ENCODE peak calls at places on chromosomes 16 and 17, in six cellular contexts. L, G, T, H, B and S are unnamed samples.
A peak's percentile ranks its signal among the peaks of the same experiment; 100 is the strongest.

GRCh38 chr16:56401482-56401881 is 23.9 kb downstream of the AMFR start:
- DNase-seq in L (peak; percentile 55), G (no peak), T (no peak), H (no peak), B (no peak), S (no peak)

GRCh38 chr17:77857613-77858012 is 100.9 kb upstream of the TNRC6C start:
- DNase-seq in L (no peak), G (no peak), T (no peak), H (no peak), B (no peak), S (no peak)

GRCh38 chr16:82881517-82881916 is 254.7 kb downstream of the CDH13 start:
- DNase-seq in L (no peak), G (no peak), T (no peak), H (no peak), B (no peak), S (no peak)

GRCh38 chr17:52181842-52182241 is 23.3 kb upstream of the CA10 start:
- DNase-seq in L (no peak), G (no peak), T (no peak), H (no peak), B (no peak), S (no peak)

GRCh38 chr17:10192963-10193362 is 5.4 kb downstream of the GAS7 start:
- DNase-seq in L (no peak), G (peak; percentile 8), T (no peak), H (no peak), B (peak; percentile 78), S (no peak)

GRCh38 chr17:35006961-35007360 is 26.6 kb downstream of the LIG3 start:
- DNase-seq in L (no peak), G (no peak), T (no peak), H (no peak), B (no peak), S (no peak)

GRCh38 chr17:14329900-14330491 is 29.1 kb downstream of the HS3ST3B1 start:
- DNase-seq in L (no peak), G (no peak), T (no peak), H (no peak), B (no peak), S (no peak)

GRCh38 chr17:52297230-52298010 is 138.9 kb upstream of the CA10 start:
- DNase-seq in L (peak; percentile 25), G (no peak), T (no peak), H (no peak), B (no peak), S (no peak)

GRCh38 chr16:87608400-87608985 is 6.2 kb downstream of the JPH3 start:
- DNase-seq in L (peak; percentile 53), G (peak; percentile 64), T (no peak), H (peak; percentile 71), B (peak; percentile 60), S (no peak)

GRCh38 chr17:21209511-21210175 is 4.3 kb downstream of the TMEM11 start:
- DNase-seq in L (no peak), G (no peak), T (no peak), H (peak; percentile 48), B (no peak), S (no peak)

GRCh38 chr16:69497876-69498596 is 67.7 kb upstream of the NFAT5 start:
- DNase-seq in L (no peak), G (no peak), T (peak; percentile 45), H (no peak), B (no peak), S (no peak)
- H3K27ac ChIP-seq in L (peak overlapping the region; percentile 18), G (no peak overlapping the region), T (no peak overlapping the region), H (no peak overlapping the region), B (no peak overlapping the region), S (no peak overlapping the region)

GRCh38 chr17:50265690-50266306 is 8.5 kb upstream of the TMEM92 start:
- DNase-seq in L (no peak), G (no peak), T (no peak), H (no peak), B (peak; percentile 48), S (no peak)
- H3K4me3 ChIP-seq in L (no peak overlapping the region), G (no peak overlapping the region), T (no peak overlapping the region), H (no peak overlapping the region), B (no peak overlapping the region), S (no peak overlapping the region)

GRCh38 chr17:47830991-47831933 is at the start of the genes LRRC46 and MRPL10:
- DNase-seq in L (peak; percentile 94), G (peak; percentile 88), T (peak; percentile 92), H (peak; percentile 93), B (peak; percentile 92), S (peak; percentile 92)
- H3K27ac ChIP-seq in L (peak within 1 kb of the TSS; percentile 88), G (peak within 1 kb of the TSS; percentile 80), T (peak within 1 kb of the TSS; percentile 70), H (peak within 1 kb of the TSS; percentile 74), B (peak within 1 kb of the TSS; percentile 92), S (peak within 1 kb of the TSS; percentile 35)

DNA sequence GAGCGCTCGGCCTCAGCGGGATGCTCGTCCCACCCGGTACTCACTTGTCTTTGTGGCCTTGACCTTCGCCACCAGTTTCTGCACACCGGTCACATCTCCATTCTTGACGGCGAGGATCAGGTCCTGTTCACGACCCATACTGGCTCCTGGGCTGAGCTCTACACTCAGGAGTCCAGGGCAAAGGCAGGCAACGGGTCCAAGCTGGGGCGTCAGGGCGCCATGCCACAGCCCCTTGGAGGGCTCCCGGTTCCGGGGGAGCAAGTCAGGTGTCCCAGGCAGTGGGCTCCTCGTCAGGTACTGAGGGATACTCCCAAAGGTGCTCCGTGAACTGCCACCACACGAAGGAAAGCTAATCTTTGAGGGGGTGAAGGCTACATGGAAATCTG is 1.7 kb downstream of the CASKIN2 start:
- DNase-seq in L (no peak), G (no peak), T (peak; percentile 37), H (no peak), B (no peak), S (no peak)
- H3K4me3 ChIP-seq in L (no peak overlapping the region), G (peak overlapping the region; percentile 15), T (peak overlapping the region; percentile 88), H (peak overlapping the region; percentile 95), B (no peak overlapping the region), S (no peak overlapping the region)